ENCODE peak calls at places on chromosomes 6 and 20, in seven cellular contexts. E is progenitor cell of endocrine pancreas, B is brain microvascular endothelial cell, F is PC-3, L is pancreas, X is neural crest cell, U is foreskin fibroblast. Y is an unnamed sample.

GRCh38 chr20:24064092-24064491 is 75.5 kb upstream of the GGTLC1 start:
- DNase-seq in E (no peak), B (no peak), F (no peak), L (no peak), X (no peak), U (no peak), Y (no peak)

GRCh38 chr20:35018578-35019371 is 63.1 kb downstream of the MYH7B start:
- DNase-seq in E (no peak), B (no peak), F (no peak), L (no peak), X (no peak), U (no peak), Y (no peak)

GRCh38 chr20:59647271-59647670 is 42.9 kb downstream of the PHACTR3 start:
- DNase-seq in E (no peak), B (no peak), F (no peak), L (no peak), X (no peak), U (no peak), Y (no peak)

GRCh38 chr6:127762284-127762683 is 138.6 kb downstream of the THEMIS start:
- DNase-seq in E (no peak), B (peak), F (no peak), L (no peak), X (no peak), U (no peak), Y (no peak)

GRCh38 chr6:13471184-13471583 is 16.2 kb downstream of the GFOD1 start:
- DNase-seq in E (no peak), B (no peak), F (no peak), L (no peak), X (no peak), U (no peak), Y (no peak)

GRCh38 chr20:1225263-1225728 is 548 bp upstream of the RAD21L1 start:
- DNase-seq in E (no peak), B (no peak), F (peak), L (no peak), X (no peak), U (no peak), Y (peak)

GRCh38 chr6:149918151-149918905 is 4.6 kb downstream of the RAET1G start:
- DNase-seq in E (no peak), B (no peak), F (no peak), L (no peak), X (no peak), U (no peak), Y (no peak)

GRCh38 chr6:11366183-11366933 is 133.9 kb upstream of the NEDD9 start:
- DNase-seq in E (no peak), B (no peak), F (no peak), L (no peak), X (no peak), U (no peak), Y (no peak)

GRCh38 chr6:33136310-33136895 is 55.9 kb downstream of the COL11A2 start:
- DNase-seq in E (no peak), B (no peak), F (no peak), L (no peak), X (no peak), U (no peak), Y (no peak)

GRCh38 chr6:163630096-163630495 is 215.6 kb downstream of the QKI start:
- DNase-seq in E (no peak), B (no peak), F (no peak), L (no peak), X (no peak), U (no peak), Y (no peak)

GRCh38 chr6:163630991-163631390 is 216.5 kb downstream of the QKI start:
- DNase-seq in E (no peak), B (no peak), F (no peak), L (no peak), X (no peak), U (no peak), Y (no peak)

GRCh38 chr6:163627274-163628062 is 212.9 kb downstream of the QKI start:
- DNase-seq in E (no peak), B (no peak), F (no peak), L (no peak), X (no peak), U (no peak), Y (no peak)

GRCh38 chr6:163634514-163635171 is 220.1 kb downstream of the QKI start:
- DNase-seq in E (no peak), B (no peak), F (no peak), L (no peak), X (no peak), U (no peak), Y (no peak)

GRCh38 chr6:163630575-163630974 is 216.1 kb downstream of the QKI start:
- DNase-seq in E (no peak), B (no peak), F (no peak), L (no peak), X (no peak), U (no peak), Y (no peak)
- TF ChIP-seq CTCF in E (no peak), B (no peak), F (no peak), L (no peak), X (no peak), U (no peak), Y (no peak)

GRCh38 chr6:107185570-107185969 is 70.3 kb upstream of the BEND3 start:
- DNase-seq in E (no peak), B (peak), F (peak), L (no peak), X (peak), U (no peak), Y (no peak)
- TF ChIP-seq CTCF in E (peak), B (peak), F (no peak), L (no peak), X (no peak), U (no peak), Y (no peak)

DNA sequence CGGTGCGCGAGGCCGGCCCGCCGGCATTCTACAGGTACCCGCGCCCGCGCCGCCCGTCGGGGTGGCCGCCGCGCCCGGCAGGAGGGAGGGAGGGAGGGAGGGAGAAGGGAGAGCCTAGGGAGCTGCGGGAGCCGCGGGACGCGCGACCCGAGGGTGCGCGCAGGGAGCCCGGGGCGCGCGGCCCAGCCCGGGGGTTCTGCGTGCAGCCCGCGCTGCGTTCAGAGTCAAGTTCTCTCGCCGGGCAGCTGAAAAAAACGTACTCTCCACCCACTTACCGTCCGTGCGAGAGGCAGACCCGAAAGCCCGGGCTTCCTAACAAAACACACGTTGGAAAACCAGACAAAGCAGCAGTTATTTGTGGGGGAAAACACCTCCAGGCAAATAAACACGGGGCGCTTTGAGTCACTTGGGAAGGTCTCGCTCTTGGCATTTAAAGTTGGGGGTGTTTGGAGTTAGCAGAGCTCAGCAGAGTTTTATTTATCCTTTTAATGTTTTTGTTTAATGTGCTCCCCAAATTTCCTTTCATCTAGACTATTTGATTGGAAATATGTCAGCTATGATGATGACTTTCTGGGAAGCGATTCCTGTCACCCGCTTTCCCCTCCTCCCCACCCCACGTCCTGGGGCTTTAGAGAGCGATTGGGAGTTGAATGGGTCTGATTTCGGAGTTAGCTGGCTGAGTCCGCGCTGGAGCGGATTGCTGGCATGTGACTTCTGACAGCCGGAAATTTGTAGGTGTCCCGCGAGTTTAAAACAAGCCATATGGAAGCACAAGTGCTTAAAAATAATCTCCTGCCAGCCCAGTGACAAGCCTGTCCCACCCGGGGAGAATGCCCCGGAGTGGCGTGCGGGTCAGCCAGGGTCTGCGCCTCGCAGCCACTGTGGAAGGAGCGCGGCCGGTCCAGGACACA is 1.1 kb downstream of the ESR1 start:
- DNase-seq in E (no peak), B (no peak), F (no peak), L (no peak), X (no peak), U (no peak), Y (peak)
- TF ChIP-seq CTCF in E (no peak), B (no peak), F (no peak), L (no peak), X (no peak), U (no peak), Y (no peak)

GRCh38 chr6:133392641-133393040 is 151.5 kb downstream of the EYA4 start:
- DNase-seq in E (no peak), B (no peak), F (no peak), L (no peak), X (no peak), U (no peak), Y (no peak)

GRCh38 chr6:133393891-133394290 is 152.7 kb downstream of the EYA4 start:
- DNase-seq in E (no peak), B (no peak), F (no peak), L (no peak), X (no peak), U (no peak), Y (no peak)

GRCh38 chr6:133396630-133397335 is 155.6 kb downstream of the EYA4 start:
- DNase-seq in E (no peak), B (no peak), F (no peak), L (no peak), X (no peak), U (peak), Y (no peak)

GRCh38 chr6:133396225-133396624 is 155.1 kb downstream of the EYA4 start:
- DNase-seq in E (no peak), B (peak), F (peak), L (no peak), X (no peak), U (no peak), Y (no peak)

GRCh38 chr6:133394630-133395029 is 153.5 kb downstream of the EYA4 start:
- DNase-seq in E (no peak), B (no peak), F (no peak), L (no peak), X (no peak), U (no peak), Y (no peak)
- TF ChIP-seq CTCF in E (no peak), B (no peak), F (no peak), L (no peak), X (no peak), U (no peak), Y (no peak)

DNA sequence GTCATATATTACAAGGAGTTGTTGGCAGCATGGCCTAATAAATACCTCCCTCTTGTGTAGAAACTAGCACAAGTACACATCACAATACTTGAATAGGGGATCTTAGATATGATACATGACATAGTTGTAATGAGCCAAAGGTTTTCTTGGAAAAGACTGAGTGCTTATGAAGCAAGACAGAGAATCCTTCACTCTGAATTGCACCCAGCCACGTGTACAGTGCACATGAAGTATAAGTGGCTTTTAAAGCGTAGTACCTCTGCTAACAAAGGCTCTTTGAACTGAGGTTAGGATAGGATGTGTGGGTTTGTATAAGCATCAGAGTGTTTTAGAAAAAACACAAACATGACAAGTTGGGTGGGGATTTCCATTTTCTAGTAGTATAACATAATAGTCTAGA is 145.5 kb upstream of the STMND1 start:
- DNase-seq in E (no peak), B (no peak), F (peak), L (no peak), X (no peak), U (no peak), Y (no peak)
- TF ChIP-seq CTCF in E (no peak), B (no peak), F (peak), L (no peak), X (no peak), U (no peak), Y (no peak)

DNA sequence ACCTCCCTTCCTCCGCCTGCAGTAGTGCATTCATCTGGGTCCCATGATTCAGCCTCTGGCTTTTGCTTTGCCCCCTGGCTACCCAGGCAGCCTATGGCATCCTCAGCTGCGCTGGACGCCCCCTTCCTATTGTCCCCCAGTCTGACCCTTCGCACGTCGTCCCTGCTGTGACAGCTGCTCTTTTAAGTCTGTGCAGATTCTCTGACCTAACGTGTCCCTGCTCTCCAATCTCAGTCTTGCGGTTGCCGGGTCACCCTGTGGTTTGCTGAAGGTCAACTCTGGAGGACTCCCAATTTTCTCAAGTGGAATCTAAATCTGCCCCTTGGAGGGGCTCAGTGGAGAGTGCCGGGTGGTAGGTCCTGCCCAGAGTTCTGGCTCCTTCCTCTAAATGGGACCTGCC is 294.3 kb downstream of the CDC5L start:
- DNase-seq in E (no peak), B (peak), F (no peak), L (no peak), X (peak), U (no peak), Y (peak)
- TF ChIP-seq CTCF in E (no peak), B (peak), F (no peak), L (no peak), X (no peak), U (no peak), Y (no peak)